ENCODE peak calls at places on chromosomes 2 and 18, in ten cellular contexts. Z is ovary, Y is HepG2, V is esophagus squamous epithelium, S is prostate gland, R is right lobe of liver, G is GM12892, P is HCT116, N is uterus, X is adrenal gland. Q is an unnamed sample.

GRCh38 chr2:181785677-181786344 is 105.5 kb upstream of the NEUROD1 start:
- DNase-seq in Z (no peak), Y (no peak), V (no peak), S (no peak), R (no peak), G (no peak), P (peak), N (no peak), X (no peak), Q (no peak)

GRCh38 chr2:121625953-121626352 is 23.3 kb downstream of the CLASP1 start:
- DNase-seq in Z (no peak), Y (no peak), V (no peak), S (no peak), R (no peak), G (no peak), P (no peak), N (no peak), X (no peak), Q (no peak)

GRCh38 chr18:23844991-23845680 is 155.9 kb downstream of the LAMA3 start:
- DNase-seq in Z (no peak), Y (no peak), V (no peak), S (no peak), R (no peak), G (no peak), P (no peak), N (no peak), X (no peak), Q (peak)

GRCh38 chr2:7707723-7708122 is 790.5 kb downstream of the RNF144A start:
- DNase-seq in Z (no peak), Y (no peak), V (no peak), S (no peak), R (no peak), G (no peak), P (no peak), N (no peak), X (no peak), Q (no peak)

GRCh38 chr2:9252002-9252357 is 45.4 kb downstream of the ASAP2 start:
- DNase-seq in Z (no peak), Y (no peak), V (no peak), S (no peak), R (no peak), G (no peak), P (no peak), N (no peak), X (no peak), Q (no peak)

GRCh38 chr2:103986001-103986400 is 867.9 kb upstream of the POU3F3 start:
- DNase-seq in Z (no peak), Y (no peak), V (no peak), S (no peak), R (no peak), G (no peak), P (no peak), N (no peak), X (no peak), Q (no peak)

GRCh38 chr2:224520064-224520463 is 65.1 kb downstream of the CUL3 start:
- DNase-seq in Z (no peak), Y (peak), V (no peak), S (no peak), R (no peak), G (no peak), P (no peak), N (no peak), X (no peak), Q (no peak)

GRCh38 chr18:46894124-46894523 is 23.2 kb downstream of the PIAS2 start:
- DNase-seq in Z (no peak), Y (no peak), V (no peak), S (no peak), R (no peak), G (no peak), P (no peak), N (no peak), X (no peak), Q (no peak)

GRCh38 chr2:204437815-204438766 is 107.2 kb upstream of the PARD3B start:
- DNase-seq in Z (no peak), Y (peak), V (no peak), S (no peak), R (no peak), G (no peak), P (no peak), N (no peak), X (no peak), Q (no peak)

GRCh38 chr18:34773378-34773777 is 63.3 kb downstream of the DTNA start:
- DNase-seq in Z (no peak), Y (no peak), V (no peak), S (no peak), R (no peak), G (no peak), P (no peak), N (no peak), X (no peak), Q (no peak)

GRCh38 chr2:39059366-39059952 is 61.4 kb downstream of the SOS1 start:
- DNase-seq in Z (no peak), Y (peak), V (no peak), S (no peak), R (no peak), G (no peak), P (peak), N (no peak), X (no peak), Q (no peak)

GRCh38 chr2:238787507-238787906 is 60.4 kb upstream of the TWIST2 start:
- DNase-seq in Z (no peak), Y (no peak), V (no peak), S (no peak), R (no peak), G (no peak), P (no peak), N (no peak), X (no peak), Q (no peak)
- TF ChIP-seq POLR2A in Z (no peak), Y (no peak), V (no peak), S (no peak), R (no peak), G (no peak), P (no peak), N (no peak), X (no peak), Q (no peak)

GRCh38 chr2:105327690-105328089 is 1.8 kb downstream of the TGFBRAP1 start:
- DNase-seq in Z (no peak), Y (no peak), V (no peak), S (no peak), R (no peak), G (no peak), P (no peak), N (no peak), X (no peak), Q (no peak)
- TF ChIP-seq POLR2A in Z (no peak), Y (no peak), V (no peak), S (no peak), R (no peak), G (no peak), P (no peak), N (no peak), X (no peak), Q (no peak)

DNA sequence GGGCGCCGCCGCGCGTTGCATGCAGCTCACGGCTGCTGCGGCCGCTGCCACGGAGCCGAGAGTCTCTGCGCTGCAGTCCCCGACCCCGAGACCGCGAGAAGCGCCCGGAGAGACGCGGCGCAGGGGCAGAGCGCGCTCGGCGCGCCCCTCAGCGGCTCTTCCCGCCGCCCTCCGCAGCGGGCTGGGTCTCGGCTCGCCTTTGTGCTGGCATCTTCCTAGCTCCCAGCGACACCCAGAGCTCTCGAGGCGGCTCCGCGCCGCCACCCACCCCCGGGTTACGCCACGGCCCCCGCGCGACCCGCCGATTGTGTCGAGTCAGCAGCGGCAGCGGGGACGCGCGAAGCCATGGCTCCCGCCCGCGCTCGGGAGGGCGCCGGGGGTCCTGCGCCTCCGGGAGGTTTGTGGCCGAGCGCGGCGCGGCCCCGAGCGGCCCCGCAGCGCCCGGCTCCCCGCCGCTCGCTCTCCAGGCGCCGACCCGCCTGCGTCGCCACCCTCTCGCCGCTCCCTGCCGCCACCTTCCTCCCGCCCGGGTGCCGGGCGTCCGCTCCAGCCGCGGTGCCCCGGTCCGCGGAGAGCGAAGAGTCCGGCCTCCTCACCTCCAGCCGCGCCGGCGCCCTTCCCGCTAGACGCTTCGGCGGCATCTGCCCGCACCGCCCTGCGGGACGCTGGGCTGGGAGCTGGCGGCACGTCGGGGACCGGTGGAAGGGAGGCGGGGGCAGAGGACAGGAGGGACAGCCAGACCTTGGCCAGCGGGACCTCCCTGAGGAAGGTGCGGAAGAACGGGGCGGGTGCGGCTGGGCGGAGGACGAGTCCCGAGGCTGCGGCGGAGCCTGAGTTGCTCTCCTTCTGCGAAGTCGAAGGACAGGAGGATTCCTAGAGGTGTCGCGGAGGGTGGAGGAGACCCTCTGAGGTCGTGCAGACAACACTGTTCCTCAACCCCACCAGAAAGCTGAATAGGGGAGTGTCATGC is 46.3 kb upstream of the CCDC150 start:
- DNase-seq in Z (no peak), Y (no peak), V (no peak), S (no peak), R (peak), G (peak), P (no peak), N (no peak), X (no peak), Q (peak)
- TF ChIP-seq POLR2A in Z (no peak), Y (no peak), V (no peak), S (no peak), R (no peak), G (no peak), P (no peak), N (no peak), X (no peak), Q (peak)

DNA sequence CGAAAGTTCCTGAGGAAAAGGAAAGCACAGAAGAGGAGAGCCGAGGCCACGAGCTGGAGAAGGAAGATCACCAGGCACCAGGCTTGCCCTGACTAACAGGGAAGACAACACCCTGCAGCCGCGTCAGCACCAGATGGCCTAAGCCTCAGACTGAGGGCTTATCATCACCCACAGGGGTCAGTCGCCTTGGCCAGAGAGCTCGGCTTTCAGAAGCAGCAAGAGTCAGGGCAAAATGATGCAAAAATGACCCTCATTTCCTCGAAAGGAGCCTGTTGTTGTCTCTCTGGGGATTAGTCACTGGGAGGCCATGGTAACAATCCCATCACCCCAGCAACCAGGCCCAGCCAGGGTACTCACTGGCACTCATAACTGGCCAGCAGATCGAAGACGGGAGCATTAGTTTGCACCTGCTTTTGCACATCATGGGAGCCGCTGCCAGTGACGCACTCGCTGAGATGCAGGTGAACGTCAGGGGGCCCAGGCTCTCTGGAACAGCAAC is 42.7 kb upstream of the ZFP36L2 start:
- DNase-seq in Z (peak), Y (no peak), V (peak), S (no peak), R (peak), G (no peak), P (no peak), N (peak), X (peak), Q (peak)
- TF ChIP-seq POLR2A in Z (no peak), Y (no peak), V (no peak), S (no peak), R (no peak), G (no peak), P (no peak), N (no peak), X (peak), Q (no peak)

GRCh38 chr2:200963129-200963917 is at the start of gene ORC2:
- DNase-seq in Z (peak), Y (peak), V (peak), S (peak), R (peak), G (peak), P (peak), N (peak), X (peak), Q (peak)
- TF ChIP-seq POLR2A in Z (no peak), Y (peak), V (no peak), S (peak), R (no peak), G (peak), P (peak), N (no peak), X (peak), Q (no peak)

GRCh38 chr2:136127356-136127755 is 9.4 kb upstream of the CXCR4 start:
- DNase-seq in Z (no peak), Y (no peak), V (no peak), S (no peak), R (no peak), G (no peak), P (no peak), N (no peak), X (no peak), Q (no peak)

GRCh38 chr2:136125226-136125625 is 7.3 kb upstream of the CXCR4 start:
- DNase-seq in Z (no peak), Y (no peak), V (no peak), S (no peak), R (no peak), G (no peak), P (no peak), N (no peak), X (no peak), Q (no peak)

GRCh38 chr2:136128905-136129304 is 11.0 kb upstream of the CXCR4 start:
- DNase-seq in Z (no peak), Y (peak), V (no peak), S (no peak), R (no peak), G (no peak), P (no peak), N (no peak), X (no peak), Q (no peak)

GRCh38 chr2:136126527-136126926 is 8.6 kb upstream of the CXCR4 start:
- DNase-seq in Z (no peak), Y (no peak), V (no peak), S (no peak), R (no peak), G (no peak), P (no peak), N (no peak), X (no peak), Q (no peak)

GRCh38 chr2:136126021-136126420 is 8.1 kb upstream of the CXCR4 start:
- DNase-seq in Z (no peak), Y (peak), V (no peak), S (no peak), R (no peak), G (no peak), P (no peak), N (no peak), X (no peak), Q (no peak)
- TF ChIP-seq POLR2A in Z (no peak), Y (no peak), V (no peak), S (no peak), R (no peak), G (no peak), P (no peak), N (no peak), X (no peak), Q (no peak)

DNA sequence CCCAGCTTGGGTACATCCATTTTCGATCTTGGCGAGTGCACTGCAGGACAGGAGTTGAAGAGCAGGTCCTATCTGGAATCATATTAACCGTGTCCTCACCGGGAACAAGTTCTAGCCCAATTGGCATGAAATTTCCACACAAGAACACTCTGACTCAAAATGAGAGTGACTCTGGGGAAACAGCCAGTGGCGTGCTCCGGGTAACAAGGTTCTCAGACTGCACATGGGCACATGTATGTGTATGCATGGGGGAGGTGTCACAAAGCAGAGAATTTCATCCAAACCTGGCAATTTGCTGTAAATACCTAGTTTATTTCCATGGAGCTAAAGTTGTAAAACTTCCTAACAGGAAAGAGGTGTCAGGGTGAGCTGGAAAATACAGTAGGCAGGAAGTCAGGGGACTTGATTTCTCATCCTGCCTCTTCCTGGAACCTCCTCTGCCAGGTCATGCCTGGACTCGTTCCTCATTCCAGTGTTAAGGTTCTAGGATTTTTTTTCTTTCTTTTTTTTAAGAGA is 1.7 kb downstream of the TUBB6 start:
- DNase-seq in Z (no peak), Y (no peak), V (no peak), S (no peak), R (no peak), G (no peak), P (no peak), N (no peak), X (peak), Q (no peak)
- TF ChIP-seq POLR2A in Z (no peak), Y (no peak), V (no peak), S (no peak), R (no peak), G (no peak), P (no peak), N (no peak), X (no peak), Q (no peak)

DNA sequence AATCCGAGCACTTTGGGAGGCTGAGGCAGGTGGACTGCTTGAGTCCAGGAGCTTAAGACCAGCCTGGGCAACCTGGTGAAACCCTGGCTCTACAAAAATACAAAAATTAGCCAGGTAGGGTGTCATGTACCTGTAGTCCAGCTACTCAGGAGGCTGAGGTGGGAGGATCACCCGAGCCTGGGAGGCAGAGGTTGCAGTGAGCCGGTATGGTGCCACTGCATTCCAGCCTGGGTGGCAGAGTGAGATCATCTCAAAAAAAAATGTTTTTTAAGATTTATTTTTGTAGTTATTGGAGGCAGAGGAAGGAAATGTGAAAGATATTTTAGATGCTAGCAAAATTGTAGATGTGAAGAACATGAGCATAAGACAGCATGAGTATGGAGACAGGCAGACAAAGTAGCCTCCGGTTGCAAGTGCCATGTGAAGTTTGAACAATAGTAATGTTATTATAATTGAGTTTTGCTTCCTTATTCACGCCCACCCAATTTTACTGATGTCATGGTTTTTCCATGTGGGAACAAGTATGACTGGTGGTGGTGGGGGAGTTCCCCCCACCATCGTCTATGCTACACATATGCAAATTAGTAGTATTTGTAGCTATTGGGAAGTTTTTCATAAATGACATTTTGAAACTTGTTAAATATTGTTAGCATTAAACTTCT is 18.0 kb downstream of the REL start:
- DNase-seq in Z (no peak), Y (no peak), V (no peak), S (no peak), R (no peak), G (no peak), P (no peak), N (no peak), X (no peak), Q (no peak)
- TF ChIP-seq POLR2A in Z (no peak), Y (no peak), V (no peak), S (no peak), R (no peak), G (no peak), P (no peak), N (no peak), X (no peak), Q (no peak)